ENCODE peak calls at places on chromosomes 1 and 21, in seven cellular contexts. W, C, A, K, H, R and G are unnamed samples.

GRCh38 chr1:23559136-23559984 is at the start of gene ID3:
- DNase-seq in W (peak), K (peak), A (peak), H (peak), R (peak), C (peak), G (peak)

GRCh38 chr1:66231162-66232077 is 302.5 kb upstream of the SGIP1 start:
- DNase-seq in H (no peak), R (no peak), W (no peak), K (peak), A (no peak), C (no peak), G (no peak)

GRCh38 chr1:183604048-183604808 is 14.0 kb upstream of the NCF2 start:
- DNase-seq in W (no peak), H (no peak), A (no peak), K (peak), C (no peak), R (no peak), G (no peak)

GRCh38 chr21:19607983-19608668 is 1204.5 kb upstream of the TMPRSS15 start:
- DNase-seq in C (no peak), R (no peak), H (no peak), K (no peak), A (no peak), W (no peak), G (no peak)

GRCh38 chr21:43932005-43932404 is 67.0 kb downstream of the AGPAT3 start:
- DNase-seq in H (no peak), C (no peak), R (no peak), A (no peak), K (no peak), W (no peak), G (no peak)

GRCh38 chr1:46301406-46302090 is 1.9 kb downstream of the LRRC41 start:
- DNase-seq in K (no peak), W (peak), H (no peak), R (no peak), C (no peak), A (no peak), G (no peak)

GRCh38 chr1:199174336-199174735 is 535.5 kb downstream of the PTPRC start:
- DNase-seq in W (no peak), H (no peak), K (no peak), A (no peak), C (no peak), R (no peak), G (no peak)

GRCh38 chr1:43008106-43008424 is 49.4 kb upstream of the SLC2A1 start:
- DNase-seq in K (no peak), A (no peak), W (no peak), H (no peak), C (no peak), R (no peak), G (no peak)

GRCh38 chr1:84762664-84763063 is 72.4 kb upstream of the SSX2IP start:
- DNase-seq in C (no peak), W (no peak), H (no peak), A (no peak), K (no peak), R (no peak), G (no peak)

GRCh38 chr1:57411262-57411661 is 12.6 kb downstream of the DAB1 start:
- DNase-seq in A (no peak), R (no peak), H (no peak), C (no peak), K (no peak), W (no peak), G (no peak)

GRCh38 chr1:205210876-205211838 is at the start of gene DSTYK:
- DNase-seq in A (peak), C (peak), R (peak), K (peak), W (peak), H (peak), G (peak)

DNA sequence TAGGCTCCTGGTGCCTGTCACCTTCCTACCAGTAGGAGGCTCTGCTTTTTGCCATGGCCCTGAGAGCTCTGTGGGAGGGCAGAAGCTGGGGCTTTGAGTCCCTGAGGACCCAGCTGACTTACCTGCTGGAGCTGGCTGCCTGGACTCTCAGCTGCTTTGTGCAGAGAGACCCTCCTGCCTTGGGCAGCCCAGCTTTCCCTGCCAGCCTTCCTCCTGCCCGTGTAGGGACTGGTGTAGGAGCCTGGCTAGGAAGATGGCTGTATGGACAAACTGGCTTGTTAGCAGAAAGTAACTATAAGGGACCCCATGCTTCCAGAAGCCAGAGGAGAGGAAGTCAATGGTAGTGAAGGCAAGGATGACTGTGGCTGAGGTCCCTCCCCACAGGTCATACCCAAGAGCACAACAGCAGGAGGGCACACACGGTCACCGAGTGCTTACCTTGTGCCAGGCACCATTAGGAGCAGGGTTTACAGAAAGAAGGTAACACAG is 9.7 kb upstream of the CELSR2 start:
- DNase-seq in W (peak), K (peak), A (no peak), H (no peak), R (no peak), C (no peak), G (no peak)
- TF ChIP-seq CTCF in W (peak), K (peak), A (peak), H (peak), R (no peak), C (peak), G (peak)

GRCh38 chr1:203649551-203650011 is 22.9 kb downstream of the ATP2B4 start:
- DNase-seq in C (no peak), R (no peak), A (no peak), K (no peak), W (no peak), H (no peak), G (no peak)

GRCh38 chr1:203648281-203648680 is 21.6 kb downstream of the ATP2B4 start:
- DNase-seq in C (no peak), W (no peak), A (no peak), H (no peak), K (no peak), R (no peak), G (no peak)

GRCh38 chr1:203652718-203653461 is 26.3 kb downstream of the ATP2B4 start:
- DNase-seq in K (no peak), A (no peak), R (no peak), H (no peak), C (no peak), W (no peak), G (no peak)

GRCh38 chr1:203645996-203646395 is 19.4 kb downstream of the ATP2B4 start:
- DNase-seq in R (no peak), A (no peak), K (no peak), W (no peak), C (no peak), H (no peak), G (no peak)

DNA sequence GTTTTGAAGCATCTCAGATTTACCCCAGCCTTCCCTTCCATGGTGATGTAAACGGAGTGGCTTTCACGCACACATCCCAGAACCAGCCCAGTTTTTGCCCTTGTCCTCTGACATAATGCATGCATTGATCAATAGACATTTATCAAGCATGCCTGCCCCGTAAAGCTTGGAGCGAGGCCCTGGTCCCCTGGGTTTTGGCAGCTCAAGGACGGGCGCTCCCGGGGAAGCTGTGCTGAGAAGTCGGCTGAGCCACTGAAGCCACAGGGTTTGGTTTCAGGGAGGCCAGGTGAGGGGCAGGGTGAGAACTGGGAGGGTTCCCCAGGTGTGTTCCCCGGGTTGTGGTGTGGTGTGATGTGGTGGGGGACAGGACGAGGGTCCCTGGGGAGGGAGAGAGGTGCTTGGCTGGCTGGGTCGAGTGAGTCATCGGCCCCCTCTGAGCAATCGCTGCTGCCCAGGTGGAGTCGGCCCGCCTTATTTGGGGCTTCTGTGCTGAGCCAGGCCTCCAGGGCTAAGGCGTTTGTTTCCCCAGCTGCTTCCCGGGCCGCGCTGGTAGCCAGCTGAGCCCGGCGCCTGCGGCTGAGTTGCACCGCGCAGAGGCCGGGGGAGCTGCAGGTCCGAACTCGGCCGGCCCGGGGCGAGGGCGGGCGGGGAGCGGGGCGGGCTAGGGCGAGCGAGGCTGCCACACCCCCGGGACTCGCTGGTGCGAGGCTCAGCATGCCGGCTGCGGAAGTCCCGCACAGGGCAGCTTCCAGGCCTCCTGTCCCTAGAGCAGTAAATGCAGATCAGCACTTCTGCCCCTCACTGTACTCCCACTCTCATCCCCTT is 23.6 kb downstream of the ATP2B4 start:
- DNase-seq in C (peak), A (peak), K (peak), H (peak), R (peak), W (peak), G (peak)
- TF ChIP-seq CTCF in C (no peak), A (no peak), K (no peak), H (no peak), R (no peak), W (no peak), G (no peak)

GRCh38 chr1:187999973-188000372 is 1171.2 kb downstream of the PLA2G4A start:
- DNase-seq in R (no peak), H (no peak), K (no peak), C (no peak), A (no peak), W (no peak), G (no peak)
- TF ChIP-seq CTCF in R (no peak), H (no peak), K (no peak), C (no peak), A (no peak), W (no peak), G (no peak)

DNA sequence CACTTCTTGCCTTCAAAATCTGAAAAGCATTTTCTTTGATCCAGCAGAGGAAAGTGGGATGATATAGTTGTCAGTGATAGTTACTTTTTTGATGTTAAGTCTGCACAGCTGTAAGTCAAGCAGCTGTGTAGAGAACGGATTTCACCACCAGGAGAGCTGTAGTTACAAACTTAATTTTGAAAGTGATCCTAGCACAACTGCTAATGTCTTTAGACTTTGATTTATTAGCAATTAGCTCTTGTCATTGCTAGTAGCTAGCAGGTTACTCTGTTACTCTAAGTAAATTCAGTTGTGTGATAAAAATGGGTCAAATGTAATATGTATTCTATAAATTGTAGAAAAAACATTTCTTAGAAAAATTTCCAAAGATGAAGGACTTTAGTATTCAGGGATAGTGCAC is 46.0 kb downstream of the ALG6 start:
- DNase-seq in W (no peak), C (no peak), R (no peak), H (no peak), K (no peak), A (no peak), G (no peak)
- TF ChIP-seq CTCF in W (no peak), C (no peak), R (no peak), H (no peak), K (no peak), A (no peak), G (peak)

DNA sequence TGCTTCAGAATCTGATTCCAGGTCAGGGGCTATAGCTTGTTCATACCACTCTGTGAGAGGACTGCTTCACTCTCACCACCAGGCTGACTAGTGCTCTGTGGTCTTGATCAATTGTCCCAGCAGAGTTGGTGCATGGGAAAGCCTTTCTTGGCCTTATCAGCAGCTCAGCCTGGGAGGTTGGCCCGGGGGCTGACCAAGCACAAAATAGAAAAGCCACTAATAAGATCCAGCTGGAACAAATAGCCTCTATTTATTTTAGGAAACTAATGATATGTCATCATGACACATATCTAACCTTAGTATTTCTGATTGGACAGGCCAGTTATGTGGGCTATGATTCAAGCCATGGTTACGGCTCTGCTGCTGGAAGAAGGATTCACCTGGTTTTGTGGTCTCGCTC is 134.2 kb downstream of the GDAP2 start:
- DNase-seq in R (no peak), W (no peak), C (no peak), K (peak), H (no peak), A (no peak), G (no peak)
- TF ChIP-seq CTCF in R (no peak), W (no peak), C (no peak), K (no peak), H (no peak), A (no peak), G (no peak)

DNA sequence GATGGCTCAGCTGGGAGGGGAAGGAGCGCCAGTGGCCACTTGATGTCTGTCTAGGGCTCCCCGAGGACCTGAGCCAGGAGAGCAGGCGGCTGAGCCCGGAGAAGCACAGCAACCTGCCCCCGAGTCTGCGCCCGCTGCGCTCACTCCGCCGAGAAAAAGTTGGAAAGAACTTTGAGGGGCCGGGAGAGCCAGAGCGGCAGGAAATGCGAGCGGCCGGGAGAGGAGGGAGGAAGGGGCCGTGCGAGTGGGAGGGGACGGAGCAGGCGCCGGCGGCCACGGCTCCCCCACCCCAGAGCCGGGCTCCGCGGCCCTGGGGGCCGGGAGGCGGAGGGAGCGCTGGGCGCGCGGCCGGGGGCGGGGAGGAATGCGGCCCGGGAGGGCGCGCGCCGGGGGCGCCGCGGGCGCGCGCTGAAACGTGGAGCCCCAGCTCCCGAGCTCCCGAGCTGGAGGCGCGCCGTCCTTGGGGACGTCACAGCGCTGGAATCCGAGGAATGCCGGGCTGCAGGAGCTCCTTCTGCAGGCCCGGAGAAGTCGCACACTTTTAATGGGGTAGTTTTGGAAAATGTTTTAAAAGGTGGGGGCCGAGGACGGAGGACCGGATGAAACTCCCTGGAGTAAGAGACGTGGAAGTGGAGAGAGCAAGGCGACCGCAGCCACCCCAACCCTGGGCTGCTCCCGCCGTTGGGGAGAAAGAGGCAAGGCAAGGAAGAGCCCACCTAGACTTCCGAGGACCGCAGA is at the start of gene PTPN14:
- DNase-seq in W (peak), K (peak), H (peak), R (peak), C (no peak), A (peak), G (peak)
- TF ChIP-seq CTCF in W (no peak), K (no peak), H (peak), R (no peak), C (no peak), A (peak), G (peak)

DNA sequence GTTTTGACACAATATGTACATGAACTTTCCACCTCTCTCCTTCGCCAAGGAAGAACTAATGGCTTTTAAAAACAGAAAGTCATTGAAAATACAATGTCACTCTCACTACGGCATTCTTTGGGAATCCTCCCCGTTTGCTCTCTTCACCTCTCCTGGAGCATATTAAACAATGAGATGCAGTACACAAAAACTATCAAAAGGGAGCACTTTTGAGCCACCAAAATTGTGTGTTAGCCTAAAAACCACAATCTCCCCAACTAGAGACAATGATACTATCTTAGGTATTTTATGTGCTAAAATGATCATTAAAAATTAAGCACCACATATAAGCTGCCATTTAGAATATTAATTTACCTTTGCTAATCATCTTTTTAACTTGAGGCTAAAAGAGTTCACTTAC is 425.5 kb downstream of the KCTD3 start:
- DNase-seq in R (no peak), H (no peak), A (no peak), K (no peak), W (no peak), C (no peak), G (no peak)
- TF ChIP-seq CTCF in R (no peak), H (peak), A (no peak), K (peak), W (no peak), C (no peak), G (peak)

DNA sequence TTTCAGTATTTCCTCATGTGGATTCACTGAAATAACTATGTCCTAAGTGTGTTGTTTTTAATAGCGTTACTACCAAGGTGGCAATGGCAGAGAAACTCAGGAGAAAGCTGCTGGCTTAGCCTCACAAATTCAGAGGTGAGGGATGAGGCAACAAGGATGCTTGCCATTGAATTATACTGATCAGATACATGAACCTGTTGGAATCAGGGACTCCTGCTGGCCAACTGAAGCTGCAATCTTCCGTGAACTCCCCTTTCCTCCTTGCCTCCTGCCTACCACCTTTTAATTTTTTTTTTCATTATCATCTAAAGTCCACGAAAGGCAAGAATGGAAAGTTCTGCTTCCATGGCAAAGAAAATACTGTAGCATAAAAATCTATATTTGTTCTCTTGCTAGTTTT is 254.7 kb downstream of the NFIA start:
- DNase-seq in C (no peak), R (no peak), W (no peak), H (no peak), A (no peak), K (no peak), G (no peak)
- TF ChIP-seq CTCF in C (no peak), R (no peak), W (no peak), H (peak), A (no peak), K (no peak), G (peak)

GRCh38 chr1:217417363-217417762 is 213.5 kb downstream of the GPATCH2 start:
- DNase-seq in W (no peak), K (no peak), C (no peak), H (no peak), A (no peak), R (no peak), G (no peak)
- TF ChIP-seq CTCF in W (no peak), K (no peak), C (no peak), H (no peak), A (no peak), R (no peak), G (no peak)